ENCODE peak calls at places on chromosomes 16 and 17, in five cellular contexts. L, V, O, X and U are unnamed samples.

GRCh38 chr17:30964878-30965277 is 6.0 kb upstream of the RNF135 start:
- DNase-seq in L (no peak), V (no peak), O (no peak), X (no peak), U (no peak)

GRCh38 chr16:47849736-47850135 is 306.1 kb downstream of the ABCC12 start:
- DNase-seq in L (no peak), V (no peak), O (no peak), X (no peak), U (no peak)

GRCh38 chr16:1575578-1575977 is 36.3 kb downstream of the IFT140 start:
- DNase-seq in L (peak), V (no peak), O (no peak), X (peak), U (no peak)

GRCh38 chr17:66541461-66542182 is 239.2 kb downstream of the PRKCA start:
- DNase-seq in L (peak), V (no peak), O (peak), X (no peak), U (no peak)

GRCh38 chr16:86577314-86577971 is 906 bp upstream of the FOXL1 start:
- DNase-seq in L (no peak), V (no peak), O (no peak), X (no peak), U (no peak)

GRCh38 chr17:82804442-82805191 is 35.2 kb downstream of the ZNF750 start:
- DNase-seq in L (no peak), V (no peak), O (no peak), X (no peak), U (no peak)

GRCh38 chr17:30554839-30555751 is 77.9 kb downstream of the GOSR1 start:
- DNase-seq in L (peak), V (peak), O (no peak), X (peak), U (peak)

GRCh38 chr17:29571883-29572681 is 3.6 kb downstream of the TP53I13 start:
- DNase-seq in L (no peak), V (no peak), O (no peak), X (no peak), U (no peak)

GRCh38 chr17:12637015-12637414 is 28.7 kb upstream of the MYOCD start:
- DNase-seq in L (no peak), V (no peak), O (no peak), X (no peak), U (no peak)

GRCh38 chr16:1097800-1098199 is 1.8 kb upstream of the C1QTNF8 start:
- DNase-seq in L (no peak), V (no peak), O (no peak), X (no peak), U (no peak)

GRCh38 chr16:17476414-17477259 is 5.9 kb upstream of the XYLT1 start:
- DNase-seq in L (peak), V (peak), O (no peak), X (peak), U (peak)

GRCh38 chr17:80455328-80455710 is 21.1 kb downstream of the NPTX1 start:
- DNase-seq in L (peak), V (peak), O (no peak), X (peak), U (no peak)

GRCh38 chr16:30786115-30786935 is 680 bp downstream of the ZNF629 start:
- DNase-seq in L (peak), V (no peak), O (no peak), X (peak), U (peak)

GRCh38 chr16:86029131-86029741 is 130.3 kb downstream of the IRF8 start:
- DNase-seq in L (no peak), V (no peak), O (no peak), X (no peak), U (no peak)

GRCh38 chr17:45129426-45129939 is 2.8 kb downstream of the PLCD3 start:
- DNase-seq in L (no peak), V (no peak), O (no peak), X (peak), U (no peak)

GRCh38 chr17:8939496-8940334 is 25.8 kb downstream of the PIK3R5 start:
- DNase-seq in L (no peak), V (no peak), O (peak), X (no peak), U (no peak)

GRCh38 chr16:54444851-54445523 is 158.4 kb upstream of the IRX3 start:
- DNase-seq in L (no peak), V (no peak), O (no peak), X (no peak), U (no peak)

GRCh38 chr16:7352114-7352513 is 19.5 kb downstream of the RBFOX1 start:
- DNase-seq in L (no peak), V (no peak), O (no peak), X (no peak), U (no peak)

GRCh38 chr17:28563475-28563874 is 7.8 kb downstream of the PIGS start:
- DNase-seq in L (no peak), V (no peak), O (no peak), X (peak), U (no peak)

GRCh38 chr17:66523378-66524174 is 221.2 kb downstream of the PRKCA start:
- DNase-seq in L (no peak), V (no peak), O (no peak), X (no peak), U (no peak)

GRCh38 chr17:65054602-65055001 is 1.9 kb downstream of the GNA13 start:
- DNase-seq in L (no peak), V (no peak), O (no peak), X (no peak), U (no peak)

DNA sequence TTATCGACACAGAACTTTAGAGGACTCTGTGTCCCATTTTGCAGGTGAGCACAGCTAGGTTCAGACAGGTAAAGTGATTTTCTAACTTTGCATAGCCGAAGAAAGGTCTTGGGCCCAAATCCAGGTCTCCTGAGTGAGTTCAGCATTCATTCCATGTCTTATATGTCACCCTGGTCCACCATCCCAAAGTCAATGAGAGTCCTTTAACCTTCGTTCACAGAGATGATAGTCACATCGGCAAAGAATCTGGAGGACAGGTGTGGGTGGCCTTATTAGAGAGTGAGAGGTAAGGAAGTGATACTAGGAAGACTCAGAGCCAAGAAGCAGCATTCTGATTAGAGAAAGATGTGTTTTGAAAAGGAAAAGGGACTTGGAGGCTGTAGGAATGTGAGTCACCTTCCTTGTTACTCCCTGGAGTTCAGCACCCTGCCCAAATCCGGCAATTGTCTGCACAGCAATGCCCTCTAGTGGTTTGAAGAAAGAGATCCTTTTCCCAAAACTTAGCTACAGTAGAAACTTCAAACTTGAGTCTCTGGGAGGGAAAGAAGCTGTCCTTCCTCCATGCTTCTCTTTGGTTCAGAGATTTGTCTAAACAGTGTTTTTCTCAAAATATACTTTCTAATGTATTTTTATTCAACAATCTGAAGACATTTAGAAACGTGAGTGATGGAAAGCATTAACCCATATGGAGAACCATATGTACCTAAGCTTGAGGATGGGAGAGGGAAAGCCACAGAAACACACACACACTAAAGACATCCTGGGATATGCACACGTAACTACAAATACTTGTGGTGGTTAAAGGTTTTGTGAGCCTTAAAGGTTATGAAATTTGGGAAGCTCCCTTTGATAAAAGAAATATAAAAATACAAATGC is 96.4 kb upstream of the SHISA6 start:
- DNase-seq in L (peak), V (no peak), O (no peak), X (peak), U (peak)
- TF ChIP-seq SRF in L (no peak), V (no peak), O (no peak), X (peak), U (no peak)

DNA sequence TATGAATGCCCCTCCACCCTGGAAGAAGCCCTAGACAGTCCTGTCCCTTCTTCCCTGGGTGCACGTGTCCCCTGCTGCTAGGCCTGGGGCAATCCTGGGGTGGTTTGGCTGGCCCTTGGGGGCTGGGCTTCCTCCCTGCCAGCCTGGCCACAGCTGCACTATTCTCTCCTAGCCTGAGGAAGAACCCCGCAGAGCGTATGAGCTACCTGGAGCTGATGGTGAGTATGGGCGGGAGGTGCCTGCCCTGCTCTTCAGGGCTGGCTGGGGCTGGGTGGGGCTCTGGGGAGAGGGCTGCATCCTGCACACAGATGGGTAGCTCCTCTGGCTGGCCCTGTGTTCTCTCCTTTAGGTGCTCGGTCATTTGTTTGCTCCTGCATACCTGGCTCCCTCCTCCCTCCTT is 28.8 kb downstream of the MAP2K3 start:
- DNase-seq in L (no peak), V (no peak), O (no peak), X (no peak), U (no peak)
- TF ChIP-seq SRF in L (no peak), V (no peak), O (no peak), X (no peak), U (no peak)

DNA sequence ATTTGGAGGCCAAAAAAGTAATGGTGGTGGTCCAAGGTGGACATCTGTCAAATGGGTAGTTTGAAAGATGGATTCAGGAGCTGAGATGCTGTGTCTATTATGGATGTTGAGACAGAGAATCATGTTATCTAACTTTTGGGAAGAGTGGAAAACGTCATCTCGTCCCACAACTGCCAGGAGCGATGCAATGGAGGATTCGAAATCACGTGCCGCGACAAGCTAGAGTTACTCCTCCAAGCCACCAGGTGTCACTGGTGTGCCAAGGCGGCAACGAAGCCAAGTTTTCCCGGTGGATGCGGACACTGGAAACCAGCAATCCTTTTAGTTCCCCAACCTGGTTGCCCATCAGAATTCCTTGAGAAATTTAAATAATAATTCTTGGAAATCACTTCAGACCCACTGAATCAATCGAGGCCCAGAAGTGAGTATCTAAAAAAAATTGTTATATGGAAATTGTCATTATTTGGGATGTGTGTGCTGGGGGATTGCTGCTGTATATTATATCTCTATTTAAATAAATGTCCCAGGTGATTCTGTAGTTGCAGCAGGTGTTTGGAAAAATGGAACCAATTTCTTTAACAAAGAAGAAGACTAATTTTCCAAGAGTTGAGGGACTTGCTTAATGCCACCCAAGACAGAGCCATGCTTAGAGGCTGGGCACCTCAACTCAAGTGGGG is 206.1 kb downstream of the HAPSTR1 start:
- DNase-seq in L (peak), V (peak), O (no peak), X (peak), U (peak)
- TF ChIP-seq SRF in L (no peak), V (no peak), O (no peak), X (no peak), U (no peak)

GRCh38 chr17:17366941-17367885 is 64.0 kb downstream of the NT5M start:
- DNase-seq in L (peak), V (no peak), O (no peak), X (no peak), U (no peak)
- TF ChIP-seq SRF in L (no peak), V (no peak), O (no peak), X (no peak), U (no peak)

DNA sequence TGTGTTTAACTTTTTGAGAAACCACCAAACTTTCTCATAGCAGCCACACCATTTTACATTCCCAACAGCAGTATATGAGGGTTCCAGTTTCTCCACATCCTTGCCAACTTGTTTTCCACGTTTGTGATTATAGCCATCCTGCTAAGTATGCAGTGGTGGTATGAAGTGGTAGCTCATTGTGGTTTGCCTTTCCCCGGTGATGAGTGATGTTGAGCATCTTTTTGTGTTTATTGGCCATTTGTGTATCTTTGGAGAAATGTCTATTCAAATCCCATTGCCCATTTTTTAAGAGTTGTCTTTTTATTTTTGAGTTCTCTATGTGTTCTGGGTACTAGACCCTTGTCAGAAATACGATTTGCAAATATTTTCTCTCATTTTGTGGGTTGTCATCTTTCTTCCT is 17.4 kb downstream of the SF3B3 start:
- DNase-seq in L (no peak), V (no peak), O (no peak), X (no peak), U (no peak)
- TF ChIP-seq SRF in L (no peak), V (no peak), O (no peak), X (no peak), U (no peak)

GRCh38 chr16:57797526-57798266 is 4.6 kb downstream of the KIFC3 start:
- DNase-seq in L (no peak), V (no peak), O (no peak), X (peak), U (peak)
- TF ChIP-seq SRF in L (no peak), V (no peak), O (no peak), X (no peak), U (no peak)

DNA sequence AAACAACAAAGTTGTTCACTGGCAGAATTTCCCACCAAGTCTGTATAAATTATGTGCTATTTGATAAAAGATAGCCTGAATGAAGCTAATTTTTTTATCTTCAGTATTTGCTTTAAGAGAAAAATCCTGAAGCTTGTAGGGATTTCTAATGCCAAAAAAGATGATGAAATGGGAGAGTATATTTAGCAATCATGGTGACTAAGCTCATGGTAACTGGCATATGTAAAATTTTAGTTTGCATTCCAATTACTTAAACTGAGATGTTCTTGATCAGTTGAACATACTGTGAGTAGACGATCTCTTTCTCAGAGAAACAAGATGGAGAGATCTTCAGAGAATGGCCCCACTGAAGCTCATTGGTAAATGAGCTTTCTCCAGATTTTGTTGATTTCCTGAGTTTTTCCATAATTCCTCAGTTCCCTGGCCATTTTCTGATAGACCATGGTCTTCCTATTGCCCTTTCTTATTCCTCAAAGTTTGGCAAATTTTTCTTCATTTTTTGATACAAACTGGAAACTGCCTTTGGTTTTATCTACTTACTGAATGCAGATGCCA is 68.5 kb upstream of the ALOX12 start:
- DNase-seq in L (no peak), V (no peak), O (no peak), X (no peak), U (no peak)
- TF ChIP-seq SRF in L (no peak), V (no peak), O (no peak), X (no peak), U (no peak)

GRCh38 chr16:68539704-68540370 is 746 bp downstream of the ZFP90 start:
- DNase-seq in L (no peak), V (no peak), O (no peak), X (no peak), U (peak)
- TF ChIP-seq SRF in L (no peak), V (no peak), O (no peak), X (no peak), U (no peak)

DNA sequence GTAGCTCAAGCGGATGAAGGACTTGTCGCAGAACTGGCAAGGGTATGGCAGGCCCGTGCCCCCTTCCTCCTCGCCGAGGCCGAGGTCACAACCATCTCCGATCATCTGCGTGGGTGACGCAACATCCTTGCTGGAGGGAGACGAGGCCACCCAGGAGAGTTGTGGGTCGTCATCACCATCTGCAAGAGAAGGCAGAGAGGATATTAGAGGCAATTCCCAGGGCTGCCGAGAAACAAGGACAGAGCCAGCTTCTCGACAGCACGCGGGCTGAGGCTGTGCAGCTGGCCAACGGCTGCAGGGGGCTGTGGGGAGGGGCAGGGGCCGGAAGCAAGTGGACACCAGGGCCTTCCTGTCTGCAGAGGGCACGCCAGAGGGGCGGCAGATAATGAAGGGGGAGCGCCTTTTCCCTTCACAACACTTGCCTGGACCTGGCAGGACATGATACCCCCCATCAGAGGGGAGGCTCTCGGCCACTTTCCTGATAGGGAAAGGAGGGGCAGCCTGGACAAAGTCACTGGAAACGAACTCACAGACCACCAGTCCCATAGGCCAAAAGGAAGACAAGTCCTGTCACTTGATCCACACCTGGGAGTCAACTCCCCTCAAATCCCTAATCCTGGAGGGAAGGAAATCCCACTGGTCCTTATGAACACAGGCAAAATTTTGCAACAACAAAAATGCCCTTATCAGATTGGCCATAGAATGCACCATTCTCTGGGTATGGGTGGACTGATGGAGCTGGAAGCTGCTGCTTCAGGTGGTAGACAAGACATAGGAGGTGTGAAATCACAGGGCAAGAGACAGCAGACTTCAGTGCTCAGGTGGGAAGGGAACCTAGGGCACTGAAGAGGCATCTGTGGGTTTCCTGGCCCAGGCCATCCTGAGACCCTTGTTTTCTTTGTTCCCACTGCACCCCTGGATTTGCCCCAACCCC is 216.9 kb downstream of the ZNF423 start:
- DNase-seq in L (no peak), V (no peak), O (no peak), X (no peak), U (no peak)
- TF ChIP-seq SRF in L (no peak), V (no peak), O (no peak), X (no peak), U (no peak)